ENCODE peak calls at places on chromosomes 1 and 21, in five cellular contexts. One of them, this sample, is unnamed.

GRCh38 chr1:175839678-175840669 is 96.6 kb upstream of the TNR start:
- DNase-seq in transverse colon: peak; percentile 42
- DNase-seq in A549: no peak
- DNase-seq in K562: no peak
- DNase-seq in stomach: no peak
- DNase-seq in this sample: no peak

GRCh38 chr1:114081145-114082046 is 72.3 kb downstream of the SYT6 start:
- DNase-seq in transverse colon: peak; percentile 11
- DNase-seq in A549: no peak
- DNase-seq in K562: no peak
- DNase-seq in stomach: no peak
- DNase-seq in this sample: no peak

GRCh38 chr1:240562111-240562590 is 49.8 kb downstream of the GREM2 start:
- DNase-seq in transverse colon: no peak
- DNase-seq in A549: no peak
- DNase-seq in K562: no peak
- DNase-seq in stomach: no peak
- DNase-seq in this sample: no peak

GRCh38 chr1:207822124-207822601 is 70.3 kb downstream of the CD46 start:
- DNase-seq in transverse colon: peak; percentile 57
- DNase-seq in A549: no peak
- DNase-seq in K562: no peak
- DNase-seq in stomach: no peak
- DNase-seq in this sample: peak; percentile 54

GRCh38 chr1:162942903-162943567 is 82.1 kb upstream of the CCDC190 start:
- DNase-seq in transverse colon: no peak
- DNase-seq in A549: no peak
- DNase-seq in K562: no peak
- DNase-seq in stomach: no peak
- DNase-seq in this sample: no peak

GRCh38 chr1:25039229-25039628 is 109.2 kb upstream of the RUNX3 start:
- DNase-seq in transverse colon: no peak
- DNase-seq in A549: no peak
- DNase-seq in K562: no peak
- DNase-seq in stomach: no peak
- DNase-seq in this sample: no peak

GRCh38 chr1:171841931-171842723 is 829 bp downstream of the DNM3 start:
- DNase-seq in transverse colon: no peak
- DNase-seq in A549: peak; percentile 20
- DNase-seq in K562: no peak
- DNase-seq in stomach: no peak
- DNase-seq in this sample: peak; percentile 61

GRCh38 chr1:44068442-44068861 is 37.2 kb upstream of the SLC6A9 start:
- DNase-seq in transverse colon: no peak
- DNase-seq in A549: no peak
- DNase-seq in K562: no peak
- DNase-seq in stomach: no peak
- DNase-seq in this sample: no peak

GRCh38 chr1:67566803-67567202 is 118.2 kb upstream of the GADD45A start:
- DNase-seq in transverse colon: no peak
- DNase-seq in A549: no peak
- DNase-seq in K562: no peak
- DNase-seq in stomach: no peak
- DNase-seq in this sample: no peak

GRCh38 chr1:2347409-2347785 is 44.0 kb downstream of the MORN1 start:
- DNase-seq in transverse colon: no peak
- DNase-seq in A549: no peak
- DNase-seq in K562: no peak
- DNase-seq in stomach: no peak
- DNase-seq in this sample: peak; percentile 40

GRCh38 chr21:43333301-43334062 is 93.4 kb downstream of the SIK1 start:
- DNase-seq in transverse colon: no peak
- DNase-seq in A549: peak; percentile 65
- DNase-seq in K562: no peak
- DNase-seq in stomach: peak; percentile 64
- DNase-seq in this sample: no peak
- TF ChIP-seq EP300 in transverse colon: peak; percentile 22
- TF ChIP-seq EP300 in A549: peak; percentile 89
- TF ChIP-seq EP300 in K562: no peak
- TF ChIP-seq EP300 in stomach: no peak
- TF ChIP-seq EP300 in this sample: no peak

GRCh38 chr1:237226177-237226944 is 184.4 kb downstream of the RYR2 start:
- DNase-seq in transverse colon: no peak
- DNase-seq in A549: no peak
- DNase-seq in K562: no peak
- DNase-seq in stomach: no peak
- DNase-seq in this sample: no peak
- TF ChIP-seq EP300 in transverse colon: no peak
- TF ChIP-seq EP300 in A549: no peak
- TF ChIP-seq EP300 in K562: no peak
- TF ChIP-seq EP300 in stomach: no peak
- TF ChIP-seq EP300 in this sample: no peak

GRCh38 chr1:4605158-4605557 is 49.3 kb upstream of the AJAP1 start:
- DNase-seq in transverse colon: no peak
- DNase-seq in A549: no peak
- DNase-seq in K562: no peak
- DNase-seq in stomach: no peak
- DNase-seq in this sample: no peak

GRCh38 chr1:4600615-4601460 is 53.6 kb upstream of the AJAP1 start:
- DNase-seq in transverse colon: no peak
- DNase-seq in A549: no peak
- DNase-seq in K562: no peak
- DNase-seq in stomach: peak; percentile 5
- DNase-seq in this sample: peak; percentile 27

GRCh38 chr1:4602536-4603316 is 51.7 kb upstream of the AJAP1 start:
- DNase-seq in transverse colon: no peak
- DNase-seq in A549: no peak
- DNase-seq in K562: no peak
- DNase-seq in stomach: peak; percentile 16
- DNase-seq in this sample: no peak

GRCh38 chr1:4601986-4602385 is 52.4 kb upstream of the AJAP1 start:
- DNase-seq in transverse colon: no peak
- DNase-seq in A549: no peak
- DNase-seq in K562: no peak
- DNase-seq in stomach: peak; percentile 17
- DNase-seq in this sample: peak; percentile 5

GRCh38 chr1:4603317-4604110 is 50.9 kb upstream of the AJAP1 start:
- DNase-seq in transverse colon: no peak
- DNase-seq in A549: peak; percentile 41
- DNase-seq in K562: no peak
- DNase-seq in stomach: no peak
- DNase-seq in this sample: peak; percentile 35
- TF ChIP-seq EP300 in transverse colon: no peak
- TF ChIP-seq EP300 in A549: no peak
- TF ChIP-seq EP300 in K562: no peak
- TF ChIP-seq EP300 in stomach: no peak
- TF ChIP-seq EP300 in this sample: no peak

DNA sequence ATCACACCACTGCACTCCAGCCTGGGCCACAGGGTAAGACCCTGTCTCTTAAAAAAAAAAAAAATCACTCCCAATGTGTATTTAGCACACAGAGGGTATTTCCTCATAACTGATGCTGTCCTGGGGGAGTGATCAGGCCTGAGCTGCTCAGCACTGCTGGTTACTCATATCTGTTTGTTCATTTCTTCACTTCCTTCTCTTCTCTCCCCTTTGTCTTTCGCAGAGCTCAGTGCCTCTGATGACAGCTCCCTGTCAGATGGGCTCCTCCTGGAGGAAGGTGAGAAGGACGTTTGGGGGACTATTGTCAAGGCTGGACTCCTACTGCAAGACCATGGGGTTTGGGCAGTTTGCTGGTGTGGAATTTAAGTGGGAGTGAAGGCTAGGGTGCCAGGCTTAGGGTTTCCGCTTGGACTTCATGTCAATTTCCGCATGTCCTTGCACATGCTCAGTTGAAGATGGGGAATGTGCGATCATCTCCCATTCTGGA is 13.0 kb downstream of the INAVA start:
- DNase-seq in transverse colon: no peak
- DNase-seq in A549: no peak
- DNase-seq in K562: no peak
- DNase-seq in stomach: no peak
- DNase-seq in this sample: no peak
- TF ChIP-seq EP300 in transverse colon: no peak
- TF ChIP-seq EP300 in A549: no peak
- TF ChIP-seq EP300 in K562: no peak
- TF ChIP-seq EP300 in stomach: no peak
- TF ChIP-seq EP300 in this sample: no peak

DNA sequence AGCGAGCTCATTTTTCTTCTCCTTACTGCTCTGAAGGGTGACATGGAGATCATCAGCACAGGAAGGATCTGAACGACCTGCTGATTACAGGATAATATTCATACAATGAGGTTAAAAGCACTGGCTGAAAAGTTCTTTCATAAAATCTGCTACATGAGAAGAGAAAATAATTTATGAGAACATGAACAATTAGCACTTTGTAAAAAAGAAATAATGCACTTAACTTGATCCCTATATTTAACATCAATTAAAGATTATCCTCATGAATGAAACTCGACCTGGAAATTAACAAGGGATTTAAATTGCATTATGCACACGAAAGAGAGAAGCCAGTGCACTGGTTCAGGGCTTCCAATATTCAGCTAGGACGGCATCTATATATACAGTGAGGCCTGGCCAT is 46.6 kb downstream of the RRAGC start:
- DNase-seq in transverse colon: no peak
- DNase-seq in A549: no peak
- DNase-seq in K562: no peak
- DNase-seq in stomach: no peak
- DNase-seq in this sample: no peak
- TF ChIP-seq EP300 in transverse colon: no peak
- TF ChIP-seq EP300 in A549: no peak
- TF ChIP-seq EP300 in K562: no peak
- TF ChIP-seq EP300 in stomach: no peak
- TF ChIP-seq EP300 in this sample: no peak

DNA sequence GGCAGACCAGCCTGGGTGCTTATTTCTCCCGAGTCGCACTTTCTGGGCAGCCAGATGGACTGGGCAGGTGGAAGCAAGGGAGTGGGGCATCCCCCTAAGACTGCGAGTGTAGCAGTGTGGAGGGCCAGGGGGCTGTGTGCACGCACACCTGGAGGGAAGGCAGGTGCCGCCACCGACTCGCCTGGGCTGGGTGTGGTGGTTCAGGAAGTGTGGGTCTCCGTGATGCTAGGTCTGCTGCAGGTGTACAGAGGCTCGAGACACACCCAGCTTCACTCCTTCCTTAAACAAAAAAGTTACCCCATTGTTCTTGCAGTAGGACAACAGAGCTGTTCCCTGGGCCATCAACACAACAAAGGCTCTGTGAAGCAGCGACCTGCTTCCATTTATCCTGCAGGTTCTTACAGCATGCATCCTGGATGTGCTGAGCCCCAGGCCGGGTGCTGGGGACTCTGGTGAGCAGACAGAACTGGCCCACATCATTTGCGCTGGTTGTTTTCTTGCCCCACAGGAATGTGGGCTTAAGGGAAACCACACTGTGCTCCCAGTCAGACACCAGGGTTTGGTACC is 100.4 kb upstream of the TMEM51 start:
- DNase-seq in transverse colon: no peak
- DNase-seq in A549: no peak
- DNase-seq in K562: no peak
- DNase-seq in stomach: no peak
- DNase-seq in this sample: no peak
- TF ChIP-seq EP300 in transverse colon: no peak
- TF ChIP-seq EP300 in A549: no peak
- TF ChIP-seq EP300 in K562: no peak
- TF ChIP-seq EP300 in stomach: no peak
- TF ChIP-seq EP300 in this sample: no peak

GRCh38 chr21:44294391-44295162 is 5.3 kb upstream of the PFKL start:
- DNase-seq in transverse colon: peak; percentile 51
- DNase-seq in A549: no peak
- DNase-seq in K562: no peak
- DNase-seq in stomach: peak; percentile 34
- DNase-seq in this sample: no peak
- TF ChIP-seq EP300 in transverse colon: no peak
- TF ChIP-seq EP300 in A549: no peak
- TF ChIP-seq EP300 in K562: no peak
- TF ChIP-seq EP300 in stomach: no peak
- TF ChIP-seq EP300 in this sample: no peak

DNA sequence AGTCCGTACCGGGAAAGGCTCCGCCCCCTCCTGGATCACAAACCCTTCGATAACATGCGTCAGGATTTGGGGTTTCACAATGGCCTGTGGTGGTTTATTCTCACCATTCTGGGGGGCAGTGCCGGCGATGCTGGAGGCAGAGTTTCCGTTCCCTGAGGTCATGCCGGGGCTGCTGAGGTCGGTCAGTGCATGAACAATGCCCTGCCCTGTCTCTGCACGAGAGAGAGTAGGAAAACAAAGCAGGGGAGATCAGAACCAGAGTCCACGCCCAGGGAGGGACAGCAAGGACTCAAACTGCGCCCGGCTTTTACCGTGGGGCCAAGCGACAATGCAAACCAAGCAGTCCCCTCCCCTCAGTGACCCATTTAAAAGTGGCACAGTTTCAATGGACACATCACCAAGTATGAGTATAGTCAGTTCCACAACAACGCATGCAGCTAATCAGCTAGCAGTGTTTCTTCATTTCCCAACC is 13.2 kb upstream of the A3GALT2 start:
- DNase-seq in transverse colon: peak; percentile 55
- DNase-seq in A549: no peak
- DNase-seq in K562: no peak
- DNase-seq in stomach: peak; percentile 51
- DNase-seq in this sample: peak; percentile 91
- TF ChIP-seq EP300 in transverse colon: no peak
- TF ChIP-seq EP300 in A549: no peak
- TF ChIP-seq EP300 in K562: no peak
- TF ChIP-seq EP300 in stomach: peak; percentile 7
- TF ChIP-seq EP300 in this sample: no peak

This sample was measured in suprapubic skin.